ENCODE peak calls at places on chromosomes 4 and X, in eight cellular contexts. One of them, this sample, is unnamed.

GRCh38 chr4:180668732-180669131 is 1574.5 kb upstream of the TENM3 start:
- DNase-seq in MM.1S: no peak
- DNase-seq in astrocyte: no peak
- DNase-seq in GM23248: no peak
- DNase-seq in neural progenitor cell: no peak
- DNase-seq in HCT116: no peak
- DNase-seq in GM12878: no peak
- DNase-seq in HepG2: no peak
- DNase-seq in this sample: no peak

GRCh38 chr4:110527156-110527555 is 51.2 kb downstream of the ENPEP start:
- DNase-seq in MM.1S: no peak
- DNase-seq in astrocyte: no peak
- DNase-seq in GM23248: no peak
- DNase-seq in neural progenitor cell: no peak
- DNase-seq in HCT116: no peak
- DNase-seq in GM12878: no peak
- DNase-seq in HepG2: no peak
- DNase-seq in this sample: no peak

GRCh38 chr4:6035786-6036185 is 17.6 kb upstream of the C4orf50 start:
- DNase-seq in MM.1S: no peak
- DNase-seq in astrocyte: no peak
- DNase-seq in GM23248: no peak
- DNase-seq in neural progenitor cell: peak; percentile 15
- DNase-seq in HCT116: no peak
- DNase-seq in GM12878: no peak
- DNase-seq in HepG2: no peak
- DNase-seq in this sample: no peak

GRCh38 chrX:86002076-86002896 is 45.1 kb downstream of the CHM start:
- DNase-seq in MM.1S: peak; percentile 73
- DNase-seq in astrocyte: peak; percentile 59
- DNase-seq in GM23248: no peak
- DNase-seq in neural progenitor cell: peak; percentile 87
- DNase-seq in HCT116: peak; percentile 7
- DNase-seq in GM12878: no peak
- DNase-seq in HepG2: peak; percentile 83
- DNase-seq in this sample: peak; percentile 62

GRCh38 chrX:109389917-109390316 is 92.0 kb downstream of the GUCY2F start:
- DNase-seq in MM.1S: no peak
- DNase-seq in astrocyte: no peak
- DNase-seq in GM23248: no peak
- DNase-seq in neural progenitor cell: no peak
- DNase-seq in HCT116: no peak
- DNase-seq in GM12878: no peak
- DNase-seq in HepG2: no peak
- DNase-seq in this sample: peak; percentile 12

GRCh38 chrX:103811858-103812257 is 20.2 kb downstream of the RAB9B start:
- DNase-seq in MM.1S: no peak
- DNase-seq in astrocyte: no peak
- DNase-seq in GM23248: no peak
- DNase-seq in neural progenitor cell: no peak
- DNase-seq in HCT116: no peak
- DNase-seq in GM12878: no peak
- DNase-seq in HepG2: peak; percentile 3
- DNase-seq in this sample: no peak

GRCh38 chr4:47484169-47484568 is 906 bp upstream of the ATP10D start:
- DNase-seq in MM.1S: no peak
- DNase-seq in astrocyte: no peak
- DNase-seq in GM23248: no peak
- DNase-seq in neural progenitor cell: no peak
- DNase-seq in HCT116: no peak
- DNase-seq in GM12878: no peak
- DNase-seq in HepG2: no peak
- DNase-seq in this sample: peak; percentile 76

GRCh38 chr4:40552536-40552935 is 77.1 kb downstream of the RBM47 start:
- DNase-seq in MM.1S: no peak
- DNase-seq in astrocyte: peak; percentile 69
- DNase-seq in GM23248: no peak
- DNase-seq in neural progenitor cell: no peak
- DNase-seq in HCT116: no peak
- DNase-seq in GM12878: no peak
- DNase-seq in HepG2: no peak
- DNase-seq in this sample: no peak

GRCh38 chr4:124527364-124527763 is 185.2 kb downstream of the ANKRD50 start:
- DNase-seq in MM.1S: no peak
- DNase-seq in astrocyte: no peak
- DNase-seq in GM23248: no peak
- DNase-seq in neural progenitor cell: no peak
- DNase-seq in HCT116: no peak
- DNase-seq in GM12878: no peak
- DNase-seq in HepG2: no peak
- DNase-seq in this sample: no peak

GRCh38 chrX:70922776-70923473 is 8.0 kb downstream of the SLC7A3 start:
- DNase-seq in MM.1S: no peak
- DNase-seq in astrocyte: no peak
- DNase-seq in GM23248: no peak
- DNase-seq in neural progenitor cell: no peak
- DNase-seq in HCT116: no peak
- DNase-seq in GM12878: no peak
- DNase-seq in HepG2: no peak
- DNase-seq in this sample: no peak

GRCh38 chrX:4572652-4573051 is 859.2 kb upstream of the PRKX start:
- DNase-seq in MM.1S: no peak
- DNase-seq in astrocyte: no peak
- DNase-seq in GM23248: no peak
- DNase-seq in neural progenitor cell: peak; percentile 63
- DNase-seq in HCT116: no peak
- DNase-seq in GM12878: no peak
- DNase-seq in HepG2: no peak
- DNase-seq in this sample: no peak

GRCh38 chrX:30262763-30263162 is 15.8 kb downstream of the MAGEB1 start:
- DNase-seq in MM.1S: no peak
- DNase-seq in astrocyte: no peak
- DNase-seq in GM23248: no peak
- DNase-seq in neural progenitor cell: no peak
- DNase-seq in HCT116: no peak
- DNase-seq in GM12878: no peak
- DNase-seq in HepG2: no peak
- DNase-seq in this sample: no peak

GRCh38 chr4:8435656-8436121 is 4.8 kb downstream of the ACOX3 start:
- DNase-seq in MM.1S: peak; percentile 80
- DNase-seq in astrocyte: no peak
- DNase-seq in GM23248: peak; percentile 21
- DNase-seq in neural progenitor cell: no peak
- DNase-seq in HCT116: no peak
- DNase-seq in GM12878: peak; percentile 62
- DNase-seq in HepG2: no peak
- DNase-seq in this sample: peak; percentile 32

DNA sequence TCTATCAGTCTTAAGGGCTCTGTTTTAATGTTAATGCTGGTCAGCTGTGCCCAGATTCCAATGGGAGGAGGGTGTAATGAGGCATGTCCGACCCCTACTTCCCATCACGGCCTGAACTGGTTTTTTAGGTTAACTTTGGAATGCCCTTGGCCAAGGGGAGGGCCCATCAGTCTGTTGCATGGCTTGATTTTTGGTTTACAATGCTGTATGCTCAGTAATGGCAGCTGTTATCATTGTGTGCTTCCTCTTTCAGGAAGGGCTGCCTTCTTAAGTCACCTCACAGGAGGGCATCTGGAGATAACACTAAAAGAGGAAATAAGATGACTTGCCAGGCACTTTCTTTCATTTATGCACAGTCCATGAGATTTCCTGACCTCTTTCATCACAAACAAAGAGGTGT is 36.3 kb downstream of the ATXN3L start:
- DNase-seq in MM.1S: peak; percentile 48
- DNase-seq in astrocyte: peak; percentile 28
- DNase-seq in GM23248: peak; percentile 4
- DNase-seq in neural progenitor cell: peak; percentile 40
- DNase-seq in HCT116: no peak
- DNase-seq in GM12878: no peak
- DNase-seq in HepG2: no peak
- DNase-seq in this sample: no peak
- H3K9ac ChIP-seq in MM.1S: no peak overlapping the region
- H3K9ac ChIP-seq in astrocyte: peak overlapping the region; percentile 60
- H3K9ac ChIP-seq in GM23248: peak overlapping the region; percentile 44
- H3K9ac ChIP-seq in neural progenitor cell: no peak overlapping the region
- H3K9ac ChIP-seq in HCT116: no peak overlapping the region
- H3K9ac ChIP-seq in GM12878: no peak overlapping the region
- H3K9ac ChIP-seq in HepG2: no peak overlapping the region
- H3K9ac ChIP-seq in this sample: peak overlapping the region; percentile 30

GRCh38 chr4:41748074-41748787 is at the start of gene PHOX2B:
- DNase-seq in MM.1S: no peak
- DNase-seq in astrocyte: no peak
- DNase-seq in GM23248: no peak
- DNase-seq in neural progenitor cell: peak; percentile 51
- DNase-seq in HCT116: no peak
- DNase-seq in GM12878: no peak
- DNase-seq in HepG2: no peak
- DNase-seq in this sample: no peak
- TF ChIP-seq EZH2 in MM.1S: no peak
- TF ChIP-seq EZH2 in astrocyte: no peak
- TF ChIP-seq EZH2 in GM23248: peak; percentile 63
- TF ChIP-seq EZH2 in neural progenitor cell: no peak
- TF ChIP-seq EZH2 in HCT116: no peak
- TF ChIP-seq EZH2 in GM12878: no peak
- TF ChIP-seq EZH2 in HepG2: no peak
- TF ChIP-seq EZH2 in this sample: peak; percentile 85

GRCh38 chr4:66568001-66568400 is 897.7 kb upstream of the EPHA5 start:
- DNase-seq in MM.1S: no peak
- DNase-seq in astrocyte: no peak
- DNase-seq in GM23248: no peak
- DNase-seq in neural progenitor cell: no peak
- DNase-seq in HCT116: no peak
- DNase-seq in GM12878: no peak
- DNase-seq in HepG2: no peak
- DNase-seq in this sample: no peak
- H3K4me3 ChIP-seq in MM.1S: no peak overlapping the region
- H3K4me3 ChIP-seq in astrocyte: no peak overlapping the region
- H3K4me3 ChIP-seq in GM23248: no peak overlapping the region
- H3K4me3 ChIP-seq in neural progenitor cell: no peak overlapping the region
- H3K4me3 ChIP-seq in HCT116: no peak overlapping the region
- H3K4me3 ChIP-seq in GM12878: no peak overlapping the region
- H3K4me3 ChIP-seq in HepG2: no peak overlapping the region
- H3K4me3 ChIP-seq in this sample: no peak overlapping the region

DNA sequence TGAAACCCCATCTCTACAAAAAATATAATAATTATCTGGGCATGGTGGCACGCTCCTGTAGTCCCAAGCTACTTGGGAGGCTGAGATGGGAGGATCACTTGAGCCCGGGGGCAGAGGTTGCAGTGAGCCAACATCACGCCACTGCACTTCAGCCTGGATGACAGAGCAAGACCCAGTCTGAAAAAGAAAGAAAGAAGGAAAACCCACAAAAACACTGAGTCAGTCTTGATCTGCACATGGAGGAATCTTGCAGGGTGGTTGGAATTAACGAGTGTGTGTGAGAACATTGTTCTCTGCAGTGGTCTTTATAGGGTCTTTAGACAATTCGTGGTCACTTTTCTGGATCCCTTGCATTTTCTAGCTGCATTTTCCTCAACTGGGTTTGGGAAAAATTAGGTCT is 23.2 kb downstream of the ADD1 start:
- DNase-seq in MM.1S: no peak
- DNase-seq in astrocyte: peak; percentile 39
- DNase-seq in GM23248: peak; percentile 28
- DNase-seq in neural progenitor cell: peak; percentile 21
- DNase-seq in HCT116: no peak
- DNase-seq in GM12878: no peak
- DNase-seq in HepG2: no peak
- DNase-seq in this sample: no peak
- H3K9ac ChIP-seq in MM.1S: no peak overlapping the region
- H3K9ac ChIP-seq in astrocyte: no peak overlapping the region
- H3K9ac ChIP-seq in GM23248: no peak overlapping the region
- H3K9ac ChIP-seq in neural progenitor cell: no peak overlapping the region
- H3K9ac ChIP-seq in HCT116: no peak overlapping the region
- H3K9ac ChIP-seq in GM12878: no peak overlapping the region
- H3K9ac ChIP-seq in HepG2: peak overlapping the region; percentile 7
- H3K9ac ChIP-seq in this sample: no peak overlapping the region

GRCh38 chr4:105146286-105147219 is at the start of gene TET2:
- DNase-seq in MM.1S: peak; percentile 72
- DNase-seq in astrocyte: peak; percentile 78
- DNase-seq in GM23248: peak; percentile 91
- DNase-seq in neural progenitor cell: peak; percentile 79
- DNase-seq in HCT116: peak; percentile 68
- DNase-seq in GM12878: peak; percentile 74
- DNase-seq in HepG2: peak; percentile 61
- DNase-seq in this sample: peak; percentile 83

GRCh38 chr4:105147226-105148151 is 813 bp downstream of the TET2 start:
- DNase-seq in MM.1S: peak; percentile 30
- DNase-seq in astrocyte: peak; percentile 42
- DNase-seq in GM23248: peak; percentile 59
- DNase-seq in neural progenitor cell: peak; percentile 58
- DNase-seq in HCT116: no peak
- DNase-seq in GM12878: no peak
- DNase-seq in HepG2: peak; percentile 24
- DNase-seq in this sample: peak; percentile 49

GRCh38 chr4:105145059-105145912 is 1.4 kb upstream of the TET2 start:
- DNase-seq in MM.1S: no peak
- DNase-seq in astrocyte: no peak
- DNase-seq in GM23248: peak; percentile 33
- DNase-seq in neural progenitor cell: no peak
- DNase-seq in HCT116: no peak
- DNase-seq in GM12878: no peak
- DNase-seq in HepG2: no peak
- DNase-seq in this sample: no peak

GRCh38 chr4:105149771-105150170 is 3.1 kb downstream of the TET2 start:
- DNase-seq in MM.1S: no peak
- DNase-seq in astrocyte: no peak
- DNase-seq in GM23248: no peak
- DNase-seq in neural progenitor cell: no peak
- DNase-seq in HCT116: no peak
- DNase-seq in GM12878: no peak
- DNase-seq in HepG2: no peak
- DNase-seq in this sample: no peak

GRCh38 chr4:105145913-105146285 is 777 bp upstream of the TET2 start:
- DNase-seq in MM.1S: no peak
- DNase-seq in astrocyte: no peak
- DNase-seq in GM23248: no peak
- DNase-seq in neural progenitor cell: peak; percentile 49
- DNase-seq in HCT116: no peak
- DNase-seq in GM12878: no peak
- DNase-seq in HepG2: no peak
- DNase-seq in this sample: no peak
- TF ChIP-seq EZH2 in MM.1S: no peak
- TF ChIP-seq EZH2 in astrocyte: no peak
- TF ChIP-seq EZH2 in GM23248: no peak
- TF ChIP-seq EZH2 in neural progenitor cell: peak; percentile 29
- TF ChIP-seq EZH2 in HCT116: no peak
- TF ChIP-seq EZH2 in GM12878: no peak
- TF ChIP-seq EZH2 in HepG2: no peak
- TF ChIP-seq EZH2 in this sample: no peak

GRCh38 chrX:63754860-63755579 is 30.0 kb downstream of the ARHGEF9 start:
- DNase-seq in MM.1S: peak; percentile 89
- DNase-seq in astrocyte: peak; percentile 89
- DNase-seq in GM23248: peak; percentile 95
- DNase-seq in neural progenitor cell: peak; percentile 94
- DNase-seq in HCT116: peak; percentile 76
- DNase-seq in GM12878: peak; percentile 73
- DNase-seq in HepG2: peak; percentile 61
- DNase-seq in this sample: peak; percentile 89
- H3K4me3 ChIP-seq in MM.1S: peak overlapping the region; percentile 73
- H3K4me3 ChIP-seq in astrocyte: peak overlapping the region; percentile 84
- H3K4me3 ChIP-seq in GM23248: peak overlapping the region; percentile 93
- H3K4me3 ChIP-seq in neural progenitor cell: peak overlapping the region; percentile 77
- H3K4me3 ChIP-seq in HCT116: peak overlapping the region; percentile 71
- H3K4me3 ChIP-seq in GM12878: peak overlapping the region; percentile 71
- H3K4me3 ChIP-seq in HepG2: peak overlapping the region; percentile 34
- H3K4me3 ChIP-seq in this sample: peak overlapping the region; percentile 78

GRCh38 chrX:101386542-101386885 is 523 bp upstream of the BTK start:
- DNase-seq in MM.1S: no peak
- DNase-seq in astrocyte: no peak
- DNase-seq in GM23248: no peak
- DNase-seq in neural progenitor cell: no peak
- DNase-seq in HCT116: no peak
- DNase-seq in GM12878: no peak
- DNase-seq in HepG2: no peak
- DNase-seq in this sample: no peak
- H3K9ac ChIP-seq in MM.1S: peak overlapping the region; percentile 29
- H3K9ac ChIP-seq in astrocyte: no peak overlapping the region
- H3K9ac ChIP-seq in GM23248: no peak overlapping the region
- H3K9ac ChIP-seq in neural progenitor cell: no peak overlapping the region
- H3K9ac ChIP-seq in HCT116: no peak overlapping the region
- H3K9ac ChIP-seq in GM12878: peak overlapping the region; percentile 55
- H3K9ac ChIP-seq in HepG2: no peak overlapping the region
- H3K9ac ChIP-seq in this sample: no peak overlapping the region

This sample was measured in mammary epithelial cell.